ENCODE peak calls at places on chromosome 16, in five cellular contexts. One of them, this sample, is unnamed. For H3K79me1, the result is how much of the 10 kb centered on the place peaks cover.

GRCh38 chr16:86590501-86591144 is 12.3 kb downstream of the FOXL1 start:
- DNase-seq in neuronal stem cell: no peak
- DNase-seq in H9: no peak
- DNase-seq in mesendoderm: no peak
- DNase-seq in mesenchymal stem cell: peak
- DNase-seq in this sample: peak

GRCh38 chr16:11833951-11834695 is 17.2 kb downstream of the RSL1D1 start:
- DNase-seq in mesendoderm: no peak
- DNase-seq in neuronal stem cell: no peak
- DNase-seq in H9: no peak
- DNase-seq in mesenchymal stem cell: peak
- DNase-seq in this sample: peak

GRCh38 chr16:48811478-48811877 is 201.5 kb upstream of the N4BP1 start:
- DNase-seq in mesendoderm: peak
- DNase-seq in neuronal stem cell: no peak
- DNase-seq in H9: peak
- DNase-seq in mesenchymal stem cell: no peak
- DNase-seq in this sample: no peak

GRCh38 chr16:75311383-75311938 is 60.0 kb upstream of the BCAR1 start:
- DNase-seq in H9: no peak
- DNase-seq in neuronal stem cell: no peak
- DNase-seq in mesenchymal stem cell: no peak
- DNase-seq in mesendoderm: no peak
- DNase-seq in this sample: peak

GRCh38 chr16:5490499-5490898 is 392.9 kb upstream of the EEF2KMT start:
- DNase-seq in mesenchymal stem cell: no peak
- DNase-seq in neuronal stem cell: peak
- DNase-seq in H9: peak
- DNase-seq in mesendoderm: peak
- DNase-seq in this sample: no peak

GRCh38 chr16:26569793-26570192 is 496.9 kb upstream of the C16orf82 start:
- DNase-seq in neuronal stem cell: peak
- DNase-seq in H9: peak
- DNase-seq in mesenchymal stem cell: no peak
- DNase-seq in mesendoderm: peak
- DNase-seq in this sample: no peak

GRCh38 chr16:60181542-60181941 is 1447.4 kb upstream of the GOT2 start:
- DNase-seq in mesenchymal stem cell: no peak
- DNase-seq in neuronal stem cell: no peak
- DNase-seq in mesendoderm: no peak
- DNase-seq in H9: no peak
- DNase-seq in this sample: no peak

GRCh38 chr16:14476183-14476582 is 153.9 kb downstream of the PARN start:
- DNase-seq in neuronal stem cell: no peak
- DNase-seq in H9: no peak
- DNase-seq in mesendoderm: peak
- DNase-seq in mesenchymal stem cell: no peak
- DNase-seq in this sample: no peak

GRCh38 chr16:59632266-59632855 is 898.2 kb upstream of the GOT2 start:
- DNase-seq in neuronal stem cell: no peak
- DNase-seq in mesenchymal stem cell: peak
- DNase-seq in H9: no peak
- DNase-seq in mesendoderm: no peak
- DNase-seq in this sample: peak

GRCh38 chr16:6897910-6898475 is 434.7 kb upstream of the RBFOX1 start:
- DNase-seq in mesenchymal stem cell: no peak
- DNase-seq in neuronal stem cell: no peak
- DNase-seq in mesendoderm: no peak
- DNase-seq in H9: no peak
- DNase-seq in this sample: no peak

GRCh38 chr16:81005644-81006471 is 827 bp downstream of the CMC2 start:
- DNase-seq in mesenchymal stem cell: peak
- DNase-seq in neuronal stem cell: no peak
- DNase-seq in H9: no peak
- DNase-seq in mesendoderm: peak
- DNase-seq in this sample: peak

GRCh38 chr16:7456221-7456620 is 123.6 kb downstream of the RBFOX1 start:
- DNase-seq in neuronal stem cell: no peak
- DNase-seq in H9: no peak
- DNase-seq in mesenchymal stem cell: no peak
- DNase-seq in mesendoderm: no peak
- DNase-seq in this sample: no peak

GRCh38 chr16:70659953-70660671 is 13.8 kb downstream of the IL34 start:
- DNase-seq in H9: no peak
- DNase-seq in mesendoderm: no peak
- DNase-seq in neuronal stem cell: no peak
- DNase-seq in mesenchymal stem cell: no peak
- DNase-seq in this sample: no peak

GRCh38 chr16:70744366-70744765 is 56.6 kb downstream of the VAC14 start:
- DNase-seq in mesendoderm: no peak
- DNase-seq in neuronal stem cell: no peak
- DNase-seq in mesenchymal stem cell: no peak
- DNase-seq in H9: no peak
- DNase-seq in this sample: no peak

GRCh38 chr16:81071816-81072215 is 5.2 kb downstream of the C16orf46 start:
- DNase-seq in H9: no peak
- DNase-seq in mesenchymal stem cell: no peak
- DNase-seq in mesendoderm: peak
- DNase-seq in neuronal stem cell: no peak
- DNase-seq in this sample: peak

GRCh38 chr16:52825882-52826281 is 226.8 kb downstream of the CHD9NB start:
- DNase-seq in mesenchymal stem cell: peak
- DNase-seq in H9: no peak
- DNase-seq in neuronal stem cell: no peak
- DNase-seq in mesendoderm: no peak
- DNase-seq in this sample: no peak

GRCh38 chr16:89970011-89970410 is 21.5 kb downstream of the DEF8 start:
- DNase-seq in H9: no peak
- DNase-seq in mesenchymal stem cell: no peak
- DNase-seq in mesendoderm: no peak
- DNase-seq in neuronal stem cell: no peak
- DNase-seq in this sample: no peak

DNA sequence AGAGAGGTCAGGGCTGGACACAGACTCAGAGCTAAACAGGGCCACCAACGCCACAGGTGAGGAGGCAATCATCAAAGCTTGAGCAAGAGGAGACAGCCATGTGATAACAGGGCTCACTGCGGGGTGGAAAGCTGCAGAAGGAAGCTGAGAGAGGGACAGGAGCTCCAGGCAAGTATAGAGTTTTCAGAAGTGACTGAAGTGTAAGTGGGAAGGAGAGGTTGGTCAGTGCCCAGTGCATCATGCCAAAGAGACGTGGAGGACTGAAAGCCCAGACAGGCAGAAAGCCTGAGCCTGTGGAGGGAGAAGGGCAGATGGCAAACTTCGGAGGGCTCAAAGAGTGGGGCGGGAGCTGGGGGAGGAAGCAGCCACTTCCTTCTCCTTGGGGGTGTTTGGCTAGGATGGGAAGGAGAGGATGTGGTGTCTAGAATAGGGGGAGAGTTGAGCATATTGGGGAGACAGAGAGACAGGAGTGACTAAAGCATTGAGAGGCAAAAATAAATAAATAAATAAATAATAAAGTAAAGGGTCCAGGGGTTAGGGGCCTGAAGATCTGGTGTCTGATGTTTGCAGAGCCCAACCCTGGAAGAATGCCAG is 2.6 kb downstream of the KIFC3 start:
- DNase-seq in neuronal stem cell: no peak
- DNase-seq in mesendoderm: peak
- DNase-seq in mesenchymal stem cell: no peak
- DNase-seq in H9: no peak
- DNase-seq in this sample: no peak
- H3K79me1 ChIP-seq in neuronal stem cell: under half
- H3K79me1 ChIP-seq in mesendoderm: under half
- H3K79me1 ChIP-seq in mesenchymal stem cell: under half
- H3K79me1 ChIP-seq in H9: under half
- H3K79me1 ChIP-seq in this sample: under half

GRCh38 chr16:57505169-57505568 is 18.9 kb upstream of the DOK4 start:
- DNase-seq in mesenchymal stem cell: no peak
- DNase-seq in mesendoderm: no peak
- DNase-seq in H9: no peak
- DNase-seq in neuronal stem cell: no peak
- DNase-seq in this sample: no peak
- H3K79me1 ChIP-seq in mesenchymal stem cell: under half
- H3K79me1 ChIP-seq in mesendoderm: under half
- H3K79me1 ChIP-seq in H9: under half
- H3K79me1 ChIP-seq in neuronal stem cell: under half
- H3K79me1 ChIP-seq in this sample: under half

GRCh38 chr16:46783800-46784199 is 35.7 kb upstream of the MYLK3 start:
- DNase-seq in H9: no peak
- DNase-seq in mesendoderm: no peak
- DNase-seq in neuronal stem cell: no peak
- DNase-seq in mesenchymal stem cell: no peak
- DNase-seq in this sample: no peak
- H3K79me1 ChIP-seq in H9: under half
- H3K79me1 ChIP-seq in mesendoderm: under half
- H3K79me1 ChIP-seq in neuronal stem cell: under half
- H3K79me1 ChIP-seq in mesenchymal stem cell: under half
- H3K79me1 ChIP-seq in this sample: under half

GRCh38 chr16:78638371-78638770 is 538.9 kb downstream of the WWOX start:
- DNase-seq in mesenchymal stem cell: no peak
- DNase-seq in neuronal stem cell: no peak
- DNase-seq in mesendoderm: peak
- DNase-seq in H9: no peak
- DNase-seq in this sample: no peak
- H3K79me1 ChIP-seq in mesenchymal stem cell: under half
- H3K79me1 ChIP-seq in neuronal stem cell: under half
- H3K79me1 ChIP-seq in mesendoderm: under half
- H3K79me1 ChIP-seq in H9: under half
- H3K79me1 ChIP-seq in this sample: under half

DNA sequence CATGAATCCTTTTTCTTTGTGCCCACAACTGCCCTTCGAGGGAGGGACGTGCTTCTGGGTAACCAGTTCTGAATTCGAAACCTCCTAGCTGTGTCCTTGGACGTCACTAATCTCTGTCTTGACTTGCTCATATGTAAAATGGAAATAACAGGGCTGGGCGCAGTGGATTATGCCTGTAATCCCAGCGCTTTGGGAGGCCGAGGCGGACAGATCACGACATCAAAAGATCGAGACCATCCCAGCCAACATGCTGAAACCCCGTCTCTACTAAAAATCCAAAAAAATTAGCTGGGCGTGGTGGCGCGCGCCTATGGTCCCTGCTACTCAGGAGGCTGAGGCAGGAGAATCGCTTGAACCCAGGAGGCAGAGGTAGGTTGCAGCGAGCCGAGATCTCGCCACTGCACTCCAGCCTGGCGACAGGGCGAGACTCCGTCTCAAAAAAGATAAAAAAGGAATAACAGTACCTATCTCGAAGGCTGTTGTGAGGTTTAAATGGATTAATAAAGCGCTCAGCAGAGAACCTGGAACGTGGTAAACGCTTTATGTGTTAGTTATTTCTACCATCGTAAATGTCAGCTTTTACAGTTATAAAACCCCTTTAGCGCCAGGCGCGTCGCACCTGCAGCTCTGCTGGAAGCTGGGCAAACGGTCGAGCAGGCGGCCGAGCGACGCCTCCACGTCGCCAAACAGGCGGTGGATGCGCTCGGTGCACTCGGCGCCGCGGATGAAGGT is 641 bp downstream of the COG8 start:
- DNase-seq in neuronal stem cell: no peak
- DNase-seq in H9: no peak
- DNase-seq in mesendoderm: no peak
- DNase-seq in mesenchymal stem cell: no peak
- DNase-seq in this sample: no peak
- H3K79me1 ChIP-seq in neuronal stem cell: under half
- H3K79me1 ChIP-seq in H9: under half
- H3K79me1 ChIP-seq in mesendoderm: under half
- H3K79me1 ChIP-seq in mesenchymal stem cell: under half
- H3K79me1 ChIP-seq in this sample: under half

DNA sequence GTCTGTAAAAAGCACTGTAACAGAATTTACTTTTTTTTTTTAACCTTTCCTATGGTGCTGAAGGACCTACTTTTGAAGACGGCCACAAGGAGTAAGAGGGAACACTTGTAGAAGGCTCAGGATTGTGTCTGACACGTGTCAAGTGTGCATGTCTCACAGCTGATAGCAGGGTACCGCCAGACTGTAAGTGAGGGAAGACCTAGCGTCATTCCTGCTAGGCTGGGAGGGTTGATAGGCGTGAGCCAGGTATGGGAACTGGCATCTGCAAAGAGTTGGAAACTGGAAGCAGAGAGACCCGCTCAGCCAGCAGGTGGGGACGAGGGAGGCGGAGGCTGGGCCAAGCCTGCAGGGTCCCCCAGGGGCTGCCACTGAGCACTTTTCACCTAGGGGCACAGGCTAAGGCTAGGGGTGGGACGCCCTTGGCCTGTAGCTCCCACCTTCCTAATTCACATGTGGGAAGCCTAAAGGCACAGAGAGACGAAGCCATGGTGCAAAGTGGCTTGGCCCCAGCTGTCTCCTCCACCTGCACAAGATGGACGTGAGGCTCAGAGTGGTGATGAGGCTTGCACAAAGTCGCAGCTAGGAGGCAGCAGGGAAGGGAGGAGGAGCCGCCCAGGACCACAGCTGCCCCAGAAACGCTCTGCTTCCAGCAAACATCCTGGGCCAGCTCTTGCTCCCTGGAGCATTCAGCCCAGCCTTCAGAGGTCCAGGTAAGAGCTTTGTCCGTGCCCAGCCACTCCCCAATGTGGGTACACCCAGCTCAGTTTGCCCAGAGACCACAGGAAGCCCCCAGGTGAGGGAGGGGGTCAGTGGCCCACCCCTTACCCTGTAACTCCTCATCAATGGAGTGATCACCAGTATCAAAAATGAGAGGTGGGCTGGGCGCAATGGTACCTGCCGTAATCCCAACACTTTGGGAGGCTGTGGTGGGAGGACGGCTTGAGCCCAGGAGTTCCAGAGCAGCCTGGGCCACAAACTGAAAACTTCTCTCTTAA is 18.9 kb downstream of the VASN start:
- DNase-seq in H9: peak
- DNase-seq in mesendoderm: peak
- DNase-seq in mesenchymal stem cell: no peak
- DNase-seq in neuronal stem cell: no peak
- DNase-seq in this sample: no peak
- H3K79me1 ChIP-seq in H9: under half
- H3K79me1 ChIP-seq in mesendoderm: under half
- H3K79me1 ChIP-seq in mesenchymal stem cell: under half
- H3K79me1 ChIP-seq in neuronal stem cell: under half
- H3K79me1 ChIP-seq in this sample: half or more

GRCh38 chr16:85521737-85522042 is 91.4 kb upstream of the GSE1 start:
- DNase-seq in H9: no peak
- DNase-seq in mesendoderm: no peak
- DNase-seq in mesenchymal stem cell: no peak
- DNase-seq in neuronal stem cell: no peak
- DNase-seq in this sample: no peak
- H3K79me1 ChIP-seq in H9: under half
- H3K79me1 ChIP-seq in mesendoderm: under half
- H3K79me1 ChIP-seq in mesenchymal stem cell: under half
- H3K79me1 ChIP-seq in neuronal stem cell: under half
- H3K79me1 ChIP-seq in this sample: under half

This sample was measured in IMR-90.